ENCODE peak calls at places on chromosomes 4 and X, in five cellular contexts. One of them, this sample, is unnamed.

GRCh38 chr4:108276690-108277089 is 108.0 kb upstream of the LEF1 start:
- DNase-seq in astrocyte of the spinal cord: no peak
- DNase-seq in KBM-7: no peak
- DNase-seq in NCI-H69: no peak
- DNase-seq in AG04450: no peak
- DNase-seq in this sample: no peak

GRCh38 chrX:103215768-103216085 is 819 bp downstream of the BEX4 start:
- DNase-seq in KBM-7: no peak
- DNase-seq in astrocyte of the spinal cord: peak
- DNase-seq in NCI-H69: no peak
- DNase-seq in AG04450: no peak
- DNase-seq in this sample: no peak

GRCh38 chrX:129980540-129981206 is 1.8 kb upstream of the BCORL1 start:
- DNase-seq in astrocyte of the spinal cord: no peak
- DNase-seq in NCI-H69: peak
- DNase-seq in KBM-7: peak
- DNase-seq in AG04450: no peak
- DNase-seq in this sample: no peak

GRCh38 chr4:80507077-80507476 is 171.5 kb downstream of the CFAP299 start:
- DNase-seq in NCI-H69: peak
- DNase-seq in KBM-7: no peak
- DNase-seq in AG04450: no peak
- DNase-seq in astrocyte of the spinal cord: no peak
- DNase-seq in this sample: no peak

GRCh38 chrX:78237127-78237526 is 90.3 kb downstream of the CYSLTR1 start:
- DNase-seq in astrocyte of the spinal cord: no peak
- DNase-seq in AG04450: no peak
- DNase-seq in NCI-H69: no peak
- DNase-seq in KBM-7: no peak
- DNase-seq in this sample: no peak

GRCh38 chr4:185654311-185654710 is 119.0 kb upstream of the PDLIM3 start:
- DNase-seq in AG04450: no peak
- DNase-seq in astrocyte of the spinal cord: no peak
- DNase-seq in KBM-7: no peak
- DNase-seq in NCI-H69: peak
- DNase-seq in this sample: no peak

GRCh38 chr4:153643406-153644016 is 40.6 kb upstream of the TLR2 start:
- DNase-seq in KBM-7: peak
- DNase-seq in astrocyte of the spinal cord: peak
- DNase-seq in AG04450: no peak
- DNase-seq in NCI-H69: peak
- DNase-seq in this sample: peak

GRCh38 chr4:185134176-185134869 is 8.7 kb upstream of the SLC25A4 start:
- DNase-seq in AG04450: peak
- DNase-seq in NCI-H69: peak
- DNase-seq in astrocyte of the spinal cord: peak
- DNase-seq in KBM-7: peak
- DNase-seq in this sample: no peak

GRCh38 chrX:20144491-20144890 is 2.9 kb upstream of the EIF1AX start:
- DNase-seq in NCI-H69: no peak
- DNase-seq in astrocyte of the spinal cord: peak
- DNase-seq in AG04450: no peak
- DNase-seq in KBM-7: peak
- DNase-seq in this sample: no peak

GRCh38 chr4:95095352-95095974 is 337.7 kb downstream of the BMPR1B start:
- DNase-seq in NCI-H69: peak
- DNase-seq in KBM-7: peak
- DNase-seq in astrocyte of the spinal cord: peak
- DNase-seq in AG04450: no peak
- DNase-seq in this sample: no peak

GRCh38 chr4:7928711-7929505 is 10.8 kb downstream of the AFAP1 start:
- DNase-seq in KBM-7: no peak
- DNase-seq in astrocyte of the spinal cord: no peak
- DNase-seq in NCI-H69: peak
- DNase-seq in AG04450: no peak
- DNase-seq in this sample: no peak

GRCh38 chr4:114385195-114385985 is 213.2 kb upstream of the UGT8 start:
- DNase-seq in AG04450: no peak
- DNase-seq in KBM-7: no peak
- DNase-seq in astrocyte of the spinal cord: no peak
- DNase-seq in NCI-H69: peak
- DNase-seq in this sample: no peak

GRCh38 chr4:10048931-10049655 is 27.8 kb upstream of the SLC2A9 start:
- DNase-seq in KBM-7: no peak
- DNase-seq in astrocyte of the spinal cord: no peak
- DNase-seq in AG04450: no peak
- DNase-seq in NCI-H69: peak
- DNase-seq in this sample: no peak

GRCh38 chr4:104907074-104907649 is 239.5 kb upstream of the TET2 start:
- DNase-seq in KBM-7: no peak
- DNase-seq in astrocyte of the spinal cord: no peak
- DNase-seq in AG04450: no peak
- DNase-seq in NCI-H69: peak
- DNase-seq in this sample: no peak

GRCh38 chrX:72316408-72317079 is 10.8 kb upstream of the CITED1 start:
- DNase-seq in astrocyte of the spinal cord: no peak
- DNase-seq in KBM-7: no peak
- DNase-seq in AG04450: no peak
- DNase-seq in NCI-H69: peak
- DNase-seq in this sample: no peak

GRCh38 chrX:19616016-19616415 is 100.7 kb upstream of the MAP3K15 start:
- DNase-seq in AG04450: no peak
- DNase-seq in NCI-H69: no peak
- DNase-seq in KBM-7: no peak
- DNase-seq in astrocyte of the spinal cord: no peak
- DNase-seq in this sample: no peak

GRCh38 chrX:40106677-40107290 is 9.0 kb upstream of the BCOR start:
- DNase-seq in NCI-H69: peak
- DNase-seq in AG04450: no peak
- DNase-seq in KBM-7: peak
- DNase-seq in astrocyte of the spinal cord: no peak
- DNase-seq in this sample: no peak

GRCh38 chr4:67933038-67933437 is 30.3 kb downstream of the TMPRSS11A start:
- DNase-seq in AG04450: no peak
- DNase-seq in NCI-H69: no peak
- DNase-seq in KBM-7: no peak
- DNase-seq in astrocyte of the spinal cord: no peak
- DNase-seq in this sample: no peak

GRCh38 chr4:2284934-2285664 is 23.2 kb upstream of the MXD4 start:
- DNase-seq in astrocyte of the spinal cord: peak
- DNase-seq in AG04450: peak
- DNase-seq in NCI-H69: no peak
- DNase-seq in KBM-7: no peak
- DNase-seq in this sample: no peak

GRCh38 chr4:155569960-155570515 is 96.6 kb upstream of the GUCY1A1 start:
- DNase-seq in NCI-H69: no peak
- DNase-seq in AG04450: no peak
- DNase-seq in KBM-7: no peak
- DNase-seq in astrocyte of the spinal cord: peak
- DNase-seq in this sample: no peak

GRCh38 chr4:40672528-40673522 is 43.2 kb upstream of the RBM47 start:
- DNase-seq in astrocyte of the spinal cord: peak
- DNase-seq in KBM-7: peak
- DNase-seq in AG04450: peak
- DNase-seq in NCI-H69: peak
- DNase-seq in this sample: no peak